ENCODE peak calls at places on chromosome 5, in five cellular contexts. H is DMS 273 treated with DMSO at 0.1 percent for 48 hours; Z is fibroblast of the conjunctiva; S is stimulated activated CD4-positive, alpha-beta T cell treated with anti-CD3 and anti-CD28 coated beads, Interleukin-2, amount 100 ng/mL, for 4 hours; E is suprapubic skin. M is an unnamed sample.

GRCh38 chr5:78586251-78586650 is 62.3 kb downstream of the LHFPL2 start:
- DNase-seq in H (no peak), Z (peak), S (no peak), E (no peak), M (no peak)

GRCh38 chr5:138466058-138466899 is 1.0 kb downstream of the EGR1 start:
- DNase-seq in H (no peak), Z (no peak), S (peak), E (no peak), M (no peak)

GRCh38 chr5:115296130-115296997 is at the start of gene CCDC112:
- DNase-seq in H (peak), Z (peak), S (peak), E (peak), M (peak)

GRCh38 chr5:68240196-68240595 is 24.6 kb downstream of the PIK3R1 start:
- DNase-seq in H (no peak), Z (no peak), S (no peak), E (no peak), M (no peak)

GRCh38 chr5:145237843-145238242 is 597.3 kb downstream of the PRELID2 start:
- DNase-seq in H (no peak), Z (peak), S (no peak), E (no peak), M (peak)

GRCh38 chr5:122099060-122099790 is 21.2 kb upstream of the LOX start:
- DNase-seq in H (no peak), Z (no peak), S (no peak), E (no peak), M (no peak)

GRCh38 chr5:175003531-175003930 is 279.1 kb downstream of the MSX2 start:
- DNase-seq in H (no peak), Z (no peak), S (no peak), E (no peak), M (no peak)

GRCh38 chr5:149632311-149633251 is 51.3 kb downstream of the ARHGEF37 start:
- DNase-seq in H (no peak), Z (no peak), S (no peak), E (no peak), M (no peak)

GRCh38 chr5:9733456-9733855 is 103.3 kb upstream of the TAS2R1 start:
- DNase-seq in H (no peak), Z (no peak), S (no peak), E (no peak), M (no peak)

GRCh38 chr5:90645024-90645610 is 86.5 kb downstream of the ADGRV1 start:
- DNase-seq in H (no peak), Z (no peak), S (no peak), E (no peak), M (no peak)

GRCh38 chr5:146107901-146108300 is 2.5 kb upstream of the PLAC8L1 start:
- DNase-seq in H (no peak), Z (peak), S (no peak), E (no peak), M (no peak)

GRCh38 chr5:143314664-143315063 is 88.8 kb downstream of the NR3C1 start:
- DNase-seq in H (no peak), Z (peak), S (no peak), E (no peak), M (no peak)

GRCh38 chr5:125261505-125262250 is 515.2 kb upstream of the ZNF608 start:
- DNase-seq in H (no peak), Z (no peak), S (no peak), E (no peak), M (no peak)

GRCh38 chr5:63911871-63912270 is 50.4 kb downstream of the HTR1A start:
- DNase-seq in H (no peak), Z (no peak), S (no peak), E (no peak), M (no peak)

GRCh38 chr5:170348069-170348702 is 41.0 kb downstream of the KCNMB1 start:
- DNase-seq in H (no peak), Z (peak), S (no peak), E (no peak), M (no peak)

GRCh38 chr5:122180146-122180712 is 50.9 kb downstream of the ZNF474 start:
- DNase-seq in H (no peak), Z (no peak), S (no peak), E (no peak), M (no peak)

GRCh38 chr5:88045931-88046461 is 222.6 kb downstream of the TMEM161B start:
- DNase-seq in H (no peak), Z (no peak), S (no peak), E (no peak), M (no peak)

GRCh38 chr5:111734013-111734412 is 23.0 kb downstream of the NREP start:
- DNase-seq in H (no peak), Z (no peak), S (no peak), E (no peak), M (no peak)

GRCh38 chr5:43129161-43129560 is 8.4 kb downstream of the ZNF131 start:
- DNase-seq in H (no peak), Z (no peak), S (no peak), E (no peak), M (no peak)

GRCh38 chr5:4862500-4862899 is 277.6 kb upstream of the ADAMTS16 start:
- DNase-seq in H (peak), Z (peak), S (no peak), E (no peak), M (peak)

GRCh38 chr5:114018178-114018577 is 343.7 kb upstream of the KCNN2 start:
- DNase-seq in H (no peak), Z (no peak), S (no peak), E (no peak), M (no peak)

GRCh38 chr5:59036274-59036961 is 453.5 kb downstream of the RAB3C start:
- DNase-seq in H (no peak), Z (peak), S (peak), E (no peak), M (no peak)

GRCh38 chr5:6181147-6181729 is 197.1 kb downstream of the MED10 start:
- DNase-seq in H (no peak), Z (no peak), S (no peak), E (no peak), M (no peak)